ENCODE peak calls at places on chromosomes 4 and X, in six cellular contexts. F is brain microvascular endothelial cell; I is AG09319; D is CD4-positive, alpha-beta T cell; T is foreskin fibroblast; P is tibial artery. K is an unnamed sample.

GRCh38 chr4:85707591-85707990 is 232.6 kb downstream of the ARHGAP24 start:
- DNase-seq in D (no peak), P (no peak), F (no peak), T (no peak), I (no peak), K (no peak)

GRCh38 chrX:137354851-137355250 is 211.1 kb upstream of the ZIC3 start:
- DNase-seq in P (no peak), T (no peak), D (no peak), F (no peak), I (no peak), K (no peak)

GRCh38 chrX:72018277-72019112 is 107.8 kb downstream of the NHSL2 start:
- DNase-seq in D (peak), F (peak), I (peak), P (peak), T (peak), K (no peak)

GRCh38 chr4:4387531-4388311 is 819 bp downstream of the NSG1 start:
- DNase-seq in F (no peak), I (no peak), T (no peak), D (no peak), P (no peak), K (no peak)

GRCh38 chr4:145938618-145939177 is at the start of gene ZNF827:
- DNase-seq in D (peak), I (no peak), F (peak), P (peak), T (peak), K (no peak)

GRCh38 chrX:31124536-31124935 is 52.7 kb upstream of the FTHL17 start:
- DNase-seq in D (no peak), T (no peak), F (no peak), P (no peak), I (no peak), K (no peak)

GRCh38 chrX:39174761-39175417 is 373.6 kb downstream of the MID1IP1 start:
- DNase-seq in I (no peak), D (no peak), T (peak), P (no peak), F (no peak), K (no peak)

GRCh38 chr4:80787306-80787705 is 243.2 kb upstream of the BMP3 start:
- DNase-seq in I (no peak), D (no peak), T (no peak), F (no peak), P (no peak), K (no peak)

GRCh38 chr4:64940698-64941097 is 531.4 kb upstream of the TECRL start:
- DNase-seq in T (no peak), I (no peak), D (no peak), P (no peak), F (no peak), K (no peak)

GRCh38 chr4:40719008-40719623 is 30.6 kb upstream of the NSUN7 start:
- DNase-seq in T (peak), D (no peak), I (peak), P (no peak), F (peak), K (no peak)

GRCh38 chr4:168765726-168766125 is 244.3 kb downstream of the CBR4 start:
- DNase-seq in F (no peak), D (no peak), T (peak), P (peak), I (peak), K (no peak)

GRCh38 chr4:113646456-113646809 is 115.1 kb downstream of the CAMK2D start:
- DNase-seq in I (no peak), F (no peak), T (peak), D (no peak), P (no peak), K (no peak)

GRCh38 chrX:45755719-45756118 is 555.0 kb upstream of the DIPK2B start:
- DNase-seq in I (no peak), D (no peak), T (peak), P (no peak), F (no peak), K (no peak)

GRCh38 chr4:133402616-133403015 is 253.5 kb downstream of the PCDH10 start:
- DNase-seq in F (peak), P (no peak), D (no peak), T (no peak), I (no peak), K (no peak)

GRCh38 chr4:65370709-65371108 is 299.6 kb downstream of the EPHA5 start:
- DNase-seq in P (no peak), I (no peak), D (no peak), F (no peak), T (no peak), K (no peak)

GRCh38 chr4:66443020-66443419 is 772.7 kb upstream of the EPHA5 start:
- DNase-seq in F (no peak), I (no peak), D (no peak), P (no peak), T (no peak), K (no peak)

GRCh38 chr4:2244947-2245786 is 3.2 kb upstream of the HAUS3 start:
- DNase-seq in D (no peak), F (no peak), I (no peak), P (no peak), T (no peak), K (no peak)

GRCh38 chrX:137567474-137568232 is 1.7 kb downstream of the ZIC3 start:
- DNase-seq in I (no peak), P (no peak), T (no peak), F (no peak), D (no peak), K (no peak)

GRCh38 chrX:99394450-99394849 is 1015.6 kb downstream of the PCDH19 start:
- DNase-seq in I (no peak), D (no peak), F (no peak), T (no peak), P (no peak), K (no peak)

GRCh38 chr4:159238631-159239030 is 135.8 kb downstream of the RAPGEF2 start:
- DNase-seq in D (no peak), I (no peak), P (no peak), F (no peak), T (no peak), K (no peak)

GRCh38 chr4:167956676-167957075 is 135.7 kb upstream of the ANXA10 start:
- DNase-seq in I (no peak), P (no peak), D (no peak), T (peak), F (no peak), K (no peak)

GRCh38 chr4:11548529-11549176 is 120.0 kb upstream of the HS3ST1 start:
- DNase-seq in T (no peak), F (no peak), P (no peak), D (no peak), I (no peak), K (no peak)

GRCh38 chr4:165597581-165598480 is 219.0 kb downstream of the CPE start:
- DNase-seq in D (no peak), F (no peak), P (no peak), T (no peak), I (no peak), K (no peak)

GRCh38 chr4:112296949-112297483 is at the start of gene ALPK1:
- DNase-seq in P (no peak), I (peak), F (peak), D (no peak), T (peak), K (no peak)

GRCh38 chr4:186088516-186088915 is 16.0 kb upstream of the FAM149A start:
- DNase-seq in P (no peak), T (no peak), F (no peak), I (no peak), D (no peak), K (no peak)

GRCh38 chr4:156321203-156321602 is 367.5 kb upstream of the CTSO start:
- DNase-seq in I (no peak), T (peak), D (no peak), F (peak), P (no peak), K (no peak)

GRCh38 chrX:81261576-81261975 is 59.7 kb downstream of the SH3BGRL start:
- DNase-seq in D (no peak), F (peak), P (no peak), I (no peak), T (peak), K (no peak)

GRCh38 chr4:8105303-8106100 is 53.1 kb downstream of the ABLIM2 start:
- DNase-seq in D (no peak), T (no peak), F (no peak), I (no peak), P (no peak), K (no peak)

GRCh38 chr4:23921447-23921845 is 31.6 kb upstream of the PPARGC1A start:
- DNase-seq in F (no peak), I (no peak), T (no peak), D (no peak), P (no peak), K (no peak)

GRCh38 chrX:65987856-65988255 is 52.0 kb downstream of the VSIG4 start:
- DNase-seq in I (no peak), T (no peak), P (no peak), D (no peak), F (no peak), K (no peak)

GRCh38 chrX:65985211-65985610 is 54.7 kb downstream of the VSIG4 start:
- DNase-seq in P (no peak), I (no peak), F (no peak), T (no peak), D (no peak), K (no peak)

GRCh38 chrX:65990702-65991101 is 49.2 kb downstream of the VSIG4 start:
- DNase-seq in F (no peak), D (no peak), P (no peak), T (no peak), I (no peak), K (no peak)

GRCh38 chrX:65985922-65986588 is 53.8 kb downstream of the VSIG4 start:
- DNase-seq in I (peak), F (peak), P (no peak), D (peak), T (peak), K (no peak)
- TF ChIP-seq CTCF in I (peak), F (peak), P (peak), D (peak), T (peak), K (no peak)

GRCh38 chr4:126582737-126583136 is 1050.0 kb upstream of the INTU start:
- DNase-seq in T (peak), F (no peak), I (no peak), P (no peak), D (no peak), K (no peak)

GRCh38 chr4:126583509-126583908 is 1049.2 kb upstream of the INTU start:
- DNase-seq in D (no peak), P (no peak), I (no peak), F (no peak), T (peak), K (no peak)
- TF ChIP-seq CTCF in D (no peak), P (no peak), I (peak), F (peak), T (peak), K (peak)

GRCh38 chr4:92064574-92064973 is 239.2 kb upstream of the GRID2 start:
- DNase-seq in P (no peak), I (no peak), F (no peak), T (no peak), D (no peak), K (no peak)

GRCh38 chr4:92059615-92060014 is 244.2 kb upstream of the GRID2 start:
- DNase-seq in P (no peak), F (no peak), T (no peak), I (no peak), D (no peak), K (no peak)

GRCh38 chr4:92060333-92060732 is 243.4 kb upstream of the GRID2 start:
- DNase-seq in I (no peak), D (no peak), T (no peak), F (no peak), P (no peak), K (no peak)
- TF ChIP-seq CTCF in I (no peak), D (no peak), T (no peak), F (no peak), P (no peak), K (no peak)

DNA sequence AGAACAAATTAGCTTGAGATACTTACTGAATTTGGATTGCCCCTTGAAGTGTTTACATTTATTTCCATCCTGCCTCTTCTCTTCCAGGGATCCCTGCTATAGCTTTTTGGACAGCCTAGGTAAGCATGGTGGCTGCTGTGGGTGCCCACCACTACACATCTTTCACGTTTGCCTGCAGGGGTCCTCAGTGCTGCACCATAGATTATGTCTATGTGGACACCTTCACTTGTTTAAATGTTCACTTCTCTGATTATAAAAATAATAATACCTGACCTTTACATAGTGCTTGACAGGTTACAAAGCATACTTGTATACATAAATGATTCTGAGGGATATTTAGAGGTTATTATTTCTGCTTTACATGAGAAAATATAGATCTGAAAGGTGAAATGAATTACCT is 67.9 kb upstream of the SLC4A4 start:
- DNase-seq in F (no peak), D (no peak), T (peak), P (no peak), I (no peak), K (no peak)
- TF ChIP-seq CTCF in F (peak), D (no peak), T (peak), P (no peak), I (peak), K (peak)

GRCh38 chrX:120029354-120029753 is 48.1 kb downstream of the RHOXF2B start:
- DNase-seq in P (no peak), F (no peak), D (no peak), T (no peak), I (no peak), K (no peak)
- TF ChIP-seq CTCF in P (no peak), F (no peak), D (no peak), T (no peak), I (no peak), K (no peak)

GRCh38 chr4:101037249-101037648 is 310.1 kb downstream of the PPP3CA start:
- DNase-seq in D (no peak), T (no peak), P (no peak), I (no peak), F (no peak), K (no peak)
- TF ChIP-seq CTCF in D (no peak), T (no peak), P (no peak), I (no peak), F (no peak), K (no peak)

K was measured in D721Med.